ENCODE peak calls at places on chromosomes 3 and 15, in four cellular contexts. T is A549, U is SK-N-SH, C is GM12878. R is an unnamed sample.

GRCh38 chr3:182618981-182619591 is 174.2 kb upstream of the ATP11B start:
- DNase-seq in T (no peak), U (no peak), C (no peak), R (no peak)

GRCh38 chr3:108125550-108126071 is 34.8 kb upstream of the CD47 start:
- DNase-seq in T (no peak), U (no peak), C (peak), R (no peak)

GRCh38 chr3:126476166-126476975 is 680 bp upstream of the ZXDC start:
- DNase-seq in T (peak), U (no peak), C (no peak), R (no peak)

GRCh38 chr15:78264304-78265136 is at the start of gene DNAJA4:
- DNase-seq in T (no peak), U (peak), C (no peak), R (no peak)

GRCh38 chr3:99413504-99413903 is 224.9 kb upstream of the COL8A1 start:
- DNase-seq in T (no peak), U (no peak), C (no peak), R (no peak)

GRCh38 chr3:124520970-124521369 is 209.3 kb upstream of the UMPS start:
- DNase-seq in T (peak), U (no peak), C (no peak), R (peak)

GRCh38 chr15:50676799-50677483 is 9.7 kb downstream of the TRPM7 start:
- DNase-seq in T (peak), U (no peak), C (no peak), R (no peak)

GRCh38 chr15:70605606-70606410 is 157.6 kb downstream of the UACA start:
- DNase-seq in T (no peak), U (peak), C (no peak), R (peak)

GRCh38 chr3:64852738-64853137 is 164.9 kb upstream of the ADAMTS9 start:
- DNase-seq in T (peak), U (no peak), C (no peak), R (no peak)

GRCh38 chr3:183061431-183062172 is 37.7 kb downstream of the MCCC1 start:
- DNase-seq in T (no peak), U (no peak), C (no peak), R (no peak)

GRCh38 chr3:14234197-14235002 is 55.8 kb downstream of the LSM3 start:
- DNase-seq in T (no peak), U (no peak), C (no peak), R (peak)

GRCh38 chr3:14238356-14238755 is 59.7 kb downstream of the LSM3 start:
- DNase-seq in T (no peak), U (no peak), C (no peak), R (no peak)

GRCh38 chr3:14235896-14236295 is 57.3 kb downstream of the LSM3 start:
- DNase-seq in T (no peak), U (no peak), C (no peak), R (no peak)

GRCh38 chr3:14237431-14237830 is 58.8 kb downstream of the LSM3 start:
- DNase-seq in T (no peak), U (no peak), C (no peak), R (no peak)

GRCh38 chr3:14235003-14235876 is 56.6 kb downstream of the LSM3 start:
- DNase-seq in T (no peak), U (no peak), C (no peak), R (no peak)
- TF ChIP-seq PBX3 in T (no peak), U (no peak), C (no peak), R (no peak)

DNA sequence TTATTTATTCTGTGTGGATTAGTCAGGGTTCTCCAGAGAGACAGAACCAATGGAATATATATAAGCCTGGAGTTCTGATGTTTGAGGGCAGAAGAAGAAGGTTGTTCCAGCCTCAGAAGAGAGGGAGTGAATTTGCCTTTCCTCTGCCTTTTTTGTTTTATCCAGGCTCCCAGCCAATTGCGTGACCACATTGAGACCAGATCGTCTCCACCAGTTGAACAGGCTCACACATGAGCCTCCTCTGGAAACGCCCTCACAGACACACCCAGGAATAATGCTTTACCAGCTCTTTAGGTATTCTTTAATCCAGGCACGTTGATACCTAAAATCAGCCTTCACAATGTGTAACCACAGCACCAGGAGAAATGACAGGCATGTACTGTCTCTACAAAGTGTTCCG is 923.1 kb downstream of the TBL1XR1 start:
- DNase-seq in T (no peak), U (no peak), C (no peak), R (no peak)
- TF ChIP-seq CHD2 in T (no peak), U (no peak), C (no peak), R (no peak)

DNA sequence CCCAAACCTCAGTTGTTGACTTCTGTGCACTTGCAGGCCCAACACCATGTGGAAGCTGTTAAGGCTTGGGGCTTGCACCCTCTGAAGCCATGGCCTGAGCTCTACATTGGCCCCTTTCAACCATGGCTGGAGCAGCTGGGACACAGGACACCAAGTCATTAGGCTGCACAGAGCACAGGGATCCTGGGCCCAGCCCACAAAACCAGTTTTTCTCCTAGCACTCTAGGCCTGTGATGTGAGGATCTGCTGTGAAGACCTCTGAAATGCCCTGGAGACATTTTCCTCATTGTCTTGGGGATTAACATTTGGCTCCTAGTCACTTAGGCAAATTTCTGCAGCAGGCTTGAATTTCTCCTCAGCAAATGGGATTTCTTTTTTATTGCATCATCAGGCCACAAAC is 1255.7 kb downstream of the ZPLD1 start:
- DNase-seq in T (no peak), U (no peak), C (no peak), R (no peak)
- TF ChIP-seq PBX3 in T (no peak), U (no peak), C (no peak), R (no peak)

DNA sequence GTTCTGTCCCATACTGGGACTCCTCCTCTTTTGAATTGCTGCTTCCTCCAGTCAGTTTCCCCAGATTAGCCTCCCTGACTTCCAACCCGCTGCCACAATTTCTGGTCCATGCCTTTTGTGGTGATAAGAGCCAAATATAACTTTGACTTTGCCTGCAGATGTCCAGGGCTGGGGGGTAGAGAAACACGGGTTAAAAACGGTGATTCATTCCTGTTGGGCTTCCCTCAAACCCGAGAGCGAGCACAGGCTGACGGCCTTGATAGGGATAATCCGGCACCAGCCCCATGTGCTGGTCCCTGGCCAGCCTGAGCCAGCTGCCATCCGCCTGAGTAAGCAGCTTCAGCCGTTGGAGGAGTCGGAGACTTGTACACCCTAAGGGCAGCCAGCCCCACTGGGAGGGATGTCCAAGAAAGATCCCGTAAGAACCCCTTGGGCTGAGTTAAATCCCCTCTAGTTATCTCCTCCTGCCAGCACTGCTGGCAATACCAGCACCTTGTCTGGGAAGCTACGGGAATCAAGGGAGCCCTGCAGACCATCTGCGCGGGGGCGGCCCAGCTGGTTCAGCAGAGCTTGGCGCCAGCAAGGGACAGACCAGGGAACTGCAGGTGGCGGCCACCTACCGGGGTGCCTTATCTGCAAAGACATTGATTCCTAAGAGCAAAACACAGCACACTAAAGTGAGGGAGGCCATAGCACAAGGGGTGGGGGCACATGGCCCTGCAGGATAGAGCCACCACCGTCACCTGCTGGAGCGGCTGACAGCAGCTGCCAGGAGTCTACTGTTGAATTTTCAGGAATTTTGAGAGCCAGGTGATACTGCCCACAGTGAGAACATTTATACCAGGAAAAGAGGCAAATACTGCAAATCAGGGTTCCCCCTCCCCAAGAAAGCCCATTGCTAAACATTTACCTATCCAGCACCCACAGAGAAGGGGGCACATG is 18.1 kb downstream of the CSPG4 start:
- DNase-seq in T (peak), U (peak), C (no peak), R (peak)
- TF ChIP-seq CHD2 in T (no peak), U (no peak), C (no peak), R (no peak)

DNA sequence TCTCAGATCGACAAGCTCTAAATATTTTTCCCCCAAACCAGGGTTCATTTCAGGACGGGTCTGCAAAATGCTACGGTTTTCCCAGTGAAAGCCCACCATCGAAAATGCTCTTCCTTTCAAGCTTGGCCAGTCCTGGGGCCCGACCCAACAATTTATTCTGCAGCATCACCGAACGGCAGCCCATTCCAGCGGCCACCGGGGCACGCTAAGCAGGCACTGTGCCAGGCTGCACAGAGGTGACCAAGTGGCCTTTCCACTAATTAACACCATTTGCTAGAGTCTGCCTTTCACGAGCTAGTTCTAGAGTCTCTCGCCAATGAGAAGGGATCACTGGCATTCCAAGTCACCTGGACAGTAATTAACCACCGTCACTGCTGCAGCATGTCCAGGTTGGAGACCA is 14.4 kb downstream of the RGMA start:
- DNase-seq in T (no peak), U (no peak), C (no peak), R (no peak)
- TF ChIP-seq PBX3 in T (no peak), U (no peak), C (no peak), R (no peak)

GRCh38 chr15:26525096-26525495 is 247.8 kb downstream of the GABRB3 start:
- DNase-seq in T (peak), U (no peak), C (no peak), R (no peak)

GRCh38 chr15:26518885-26519284 is 254.0 kb downstream of the GABRB3 start:
- DNase-seq in T (no peak), U (no peak), C (no peak), R (no peak)

GRCh38 chr15:26516102-26516980 is 256.5 kb downstream of the GABRB3 start:
- DNase-seq in T (no peak), U (no peak), C (no peak), R (no peak)

GRCh38 chr15:26521142-26521541 is 251.7 kb downstream of the GABRB3 start:
- DNase-seq in T (no peak), U (no peak), C (no peak), R (no peak)
- TF ChIP-seq CHD2 in T (no peak), U (no peak), C (no peak), R (no peak)

R was measured in HepG2.